ENCODE peak calls at places on chromosomes 1 and 21, in nine cellular contexts. D, S, N, Z, U, R, W, T and L are unnamed samples.

GRCh38 chr1:59367269-59368006 is 70.5 kb downstream of the FGGY start:
- DNase-seq in D (peak; percentile 94), S (peak; percentile 83), N (no peak), Z (peak; percentile 56), U (peak; percentile 68), R (peak; percentile 98), W (no peak), T (peak; percentile 63), L (peak; percentile 91)

GRCh38 chr1:8818325-8818775 is 910 bp upstream of the RERE start:
- DNase-seq in D (peak; percentile 82), S (peak; percentile 48), N (no peak), Z (no peak), U (peak; percentile 31), R (peak; percentile 75), W (peak; percentile 42), T (peak; percentile 55), L (peak; percentile 64)

GRCh38 chr1:207336559-207337467 is 15.3 kb downstream of the CD55 start:
- DNase-seq in D (peak; percentile 90), S (no peak), N (no peak), Z (no peak), U (no peak), R (no peak), W (no peak), T (no peak), L (no peak)

GRCh38 chr1:161096514-161096913 is 1.6 kb upstream of the KLHDC9 start:
- DNase-seq in D (peak; percentile 54), S (no peak), N (no peak), Z (no peak), U (no peak), R (peak; percentile 85), W (no peak), T (no peak), L (no peak)

GRCh38 chr1:201479331-201479730 is 10.3 kb upstream of the PHLDA3 start:
- DNase-seq in D (no peak), S (no peak), N (no peak), Z (no peak), U (no peak), R (no peak), W (no peak), T (no peak), L (no peak)

GRCh38 chr1:237794071-237794470 is 96.7 kb downstream of the ZP4 start:
- DNase-seq in D (no peak), S (no peak), N (no peak), Z (no peak), U (no peak), R (peak; percentile 45), W (no peak), T (no peak), L (no peak)

GRCh38 chr1:110476028-110476765 is 25.2 kb downstream of the PROK1 start:
- DNase-seq in D (no peak), S (no peak), N (peak; percentile 1), Z (no peak), U (no peak), R (peak; percentile 43), W (no peak), T (no peak), L (no peak)

GRCh38 chr21:45074818-45075605 is 632 bp downstream of the ADARB1 start:
- DNase-seq in D (no peak), S (peak; percentile 23), N (peak; percentile 85), Z (no peak), U (no peak), R (peak; percentile 34), W (no peak), T (peak; percentile 29), L (no peak)

GRCh38 chr1:110638062-110638461 is 31.9 kb upstream of the KCNA2 start:
- DNase-seq in D (no peak), S (no peak), N (no peak), Z (no peak), U (no peak), R (no peak), W (no peak), T (no peak), L (no peak)

GRCh38 chr1:52359676-52360594 is 6.1 kb downstream of the CC2D1B start:
- DNase-seq in D (no peak), S (no peak), N (no peak), Z (no peak), U (no peak), R (no peak), W (no peak), T (no peak), L (no peak)
- TF ChIP-seq CTCF in D (no peak), S (no peak), N (no peak), Z (no peak), U (no peak), R (no peak), W (no peak), T (no peak), L (no peak)

GRCh38 chr1:101182627-101183387 is 54.0 kb upstream of the S1PR1 start:
- DNase-seq in D (no peak), S (no peak), N (no peak), Z (no peak), U (no peak), R (no peak), W (no peak), T (no peak), L (no peak)

GRCh38 chr1:101188311-101188710 is 48.5 kb upstream of the S1PR1 start:
- DNase-seq in D (peak; percentile 65), S (no peak), N (no peak), Z (no peak), U (no peak), R (no peak), W (no peak), T (no peak), L (no peak)

GRCh38 chr1:101183388-101183699 is 53.5 kb upstream of the S1PR1 start:
- DNase-seq in D (peak; percentile 28), S (no peak), N (no peak), Z (no peak), U (no peak), R (peak; percentile 51), W (no peak), T (no peak), L (no peak)

GRCh38 chr1:101187287-101187686 is 49.5 kb upstream of the S1PR1 start:
- DNase-seq in D (peak; percentile 72), S (no peak), N (no peak), Z (no peak), U (no peak), R (no peak), W (no peak), T (no peak), L (no peak)

DNA sequence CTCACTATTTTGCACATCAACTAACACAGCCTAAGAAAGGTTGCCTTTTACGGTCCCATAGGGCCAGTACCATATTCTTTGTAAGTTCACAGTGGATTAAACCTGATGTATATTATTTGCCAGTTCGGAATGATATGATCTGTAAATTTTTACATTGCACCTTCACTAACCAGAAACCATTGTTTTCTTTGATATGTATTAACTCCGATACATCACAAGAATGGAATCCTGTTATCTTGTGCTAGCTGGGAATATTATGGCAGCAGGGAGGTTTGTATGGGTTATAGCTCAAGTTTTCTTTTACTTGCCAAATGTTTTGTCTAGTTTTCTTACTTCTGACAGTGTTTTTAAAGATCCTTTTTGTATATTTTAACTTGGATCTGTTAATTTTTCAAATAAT is 51.4 kb upstream of the S1PR1 start:
- DNase-seq in D (peak; percentile 62), S (no peak), N (no peak), Z (no peak), U (no peak), R (peak; percentile 38), W (no peak), T (no peak), L (no peak)
- H3K4me1 ChIP-seq in D (peaks cover 12% of the 10 kb centered on the region), S (no peaks in the 10 kb centered on the region), N (peaks cover 10% of the 10 kb centered on the region), Z (no peaks in the 10 kb centered on the region), U (no peaks in the 10 kb centered on the region), R (no peaks in the 10 kb centered on the region), W (no peaks in the 10 kb centered on the region), T (no peaks in the 10 kb centered on the region), L (no peaks in the 10 kb centered on the region)

DNA sequence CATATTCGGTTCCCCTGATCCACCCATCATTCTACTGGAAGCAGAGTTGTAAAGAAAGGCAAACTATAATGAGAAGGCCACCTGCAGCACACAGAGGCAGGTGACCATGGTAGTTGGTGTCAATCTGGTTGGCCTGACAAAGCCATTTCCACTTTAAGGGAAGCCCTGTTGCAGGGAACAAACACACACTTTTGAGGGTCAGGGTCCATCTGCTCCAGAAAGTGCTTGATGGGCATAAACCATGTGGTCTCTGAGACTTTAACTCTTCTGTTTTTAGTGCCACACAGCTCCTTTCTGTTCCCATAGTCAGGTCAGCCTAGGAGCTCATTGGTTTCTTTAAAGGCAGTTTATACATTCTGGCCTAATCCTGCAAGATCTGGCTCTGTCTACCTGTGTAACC is 17.5 kb upstream of the BOLA1 start:
- DNase-seq in D (no peak), S (no peak), N (no peak), Z (no peak), U (no peak), R (no peak), W (no peak), T (no peak), L (no peak)
- TF ChIP-seq CTCF in D (no peak), S (no peak), N (no peak), Z (no peak), U (no peak), R (no peak), W (no peak), T (no peak), L (no peak)

GRCh38 chr1:159916240-159917051 is 8.9 kb downstream of the TAGLN2 start:
- DNase-seq in D (peak; percentile 91), S (peak; percentile 72), N (peak; percentile 64), Z (no peak), U (no peak), R (peak; percentile 95), W (no peak), T (peak; percentile 58), L (no peak)

GRCh38 chr1:159918918-159919195 is 6.5 kb downstream of the TAGLN2 start:
- DNase-seq in D (no peak), S (no peak), N (no peak), Z (no peak), U (no peak), R (no peak), W (no peak), T (no peak), L (no peak)

GRCh38 chr1:159919236-159919865 is 6.0 kb downstream of the TAGLN2 start:
- DNase-seq in D (no peak), S (no peak), N (peak; percentile 55), Z (no peak), U (no peak), R (no peak), W (no peak), T (no peak), L (no peak)

GRCh38 chr1:159917533-159917932 is 7.8 kb downstream of the TAGLN2 start:
- DNase-seq in D (no peak), S (no peak), N (peak; percentile 63), Z (no peak), U (no peak), R (no peak), W (no peak), T (peak; percentile 56), L (no peak)

DNA sequence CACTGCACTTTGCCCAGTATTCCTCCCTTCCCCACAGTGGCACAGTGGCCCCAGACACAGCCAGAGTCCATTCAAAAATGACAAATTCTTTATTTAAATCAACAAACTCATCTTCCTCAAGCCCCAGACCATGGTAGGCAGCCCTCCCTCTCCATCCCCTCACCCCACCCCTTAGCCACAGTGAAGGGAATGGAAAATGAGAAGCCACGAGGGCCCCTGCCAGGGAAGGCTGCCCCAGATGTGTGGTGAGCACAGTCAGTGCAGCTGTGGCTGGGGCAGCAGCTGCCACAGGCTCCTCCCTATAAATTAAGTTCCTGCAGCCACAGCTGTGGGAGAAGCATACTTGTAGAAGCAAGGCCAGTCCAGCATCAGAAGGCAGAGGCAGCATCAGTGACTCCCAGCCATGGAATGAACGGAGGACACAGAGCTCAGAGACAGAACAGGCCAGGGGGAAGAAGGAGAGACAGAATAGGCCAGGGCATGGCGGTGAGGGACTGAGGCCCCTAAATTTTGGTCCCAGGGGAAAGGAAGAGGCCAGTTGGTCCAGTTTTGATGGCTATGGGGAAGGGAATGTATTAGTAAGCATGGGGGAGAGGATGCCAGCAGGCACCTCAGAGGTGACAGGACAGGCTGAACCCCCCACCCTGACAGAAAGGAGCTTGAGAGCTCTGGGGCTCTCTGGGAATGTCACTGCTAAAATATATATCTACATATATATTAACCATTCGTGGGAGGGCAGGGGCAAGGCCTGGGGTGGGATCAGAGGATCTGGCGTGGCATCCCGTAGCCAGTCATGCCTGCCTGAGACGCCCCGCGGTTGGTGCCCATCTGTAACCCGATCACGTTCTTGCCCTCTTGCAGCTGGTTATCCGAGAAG is 7.0 kb downstream of the TAGLN2 start:
- DNase-seq in D (peak; percentile 67), S (no peak), N (peak; percentile 68), Z (no peak), U (no peak), R (no peak), W (no peak), T (no peak), L (no peak)
- H3K4me1 ChIP-seq in D (peaks cover 39% of the 10 kb centered on the region), S (peaks cover 18% of the 10 kb centered on the region), N (peaks cover 95% of the 10 kb centered on the region), Z (peaks cover 35% of the 10 kb centered on the region), U (no peaks in the 10 kb centered on the region), R (peaks cover 3% of the 10 kb centered on the region), W (peaks cover 23% of the 10 kb centered on the region), T (peaks cover 77% of the 10 kb centered on the region), L (peaks cover 28% of the 10 kb centered on the region)